ENCODE peak calls at places on chromosome 6, in nine cellular contexts. C is left lung, I is H1, P is endothelial cell of umbilical vein, J is fibroblast of lung, O is mammary epithelial cell, E is breast epithelium, T is colonic mucosa, A is mucosa of descending colon. Q is an unnamed sample.

GRCh38 chr6:170423814-170424633 is 117.5 kb downstream of the FAM120B start:
- DNase-seq in O (no peak), C (no peak), T (no peak), P (no peak), J (no peak), E (no peak), I (no peak), A (no peak), Q (no peak)

GRCh38 chr6:63764318-63764916 is 128.8 kb downstream of the PHF3 start:
- DNase-seq in A (no peak), J (peak; percentile 69), O (no peak), E (no peak), I (no peak), T (no peak), C (no peak), P (peak; percentile 52), Q (no peak)

GRCh38 chr6:38489951-38490350 is 149.8 kb downstream of the BTBD9 start:
- DNase-seq in A (no peak), T (no peak), P (no peak), C (no peak), I (no peak), J (peak; percentile 68), O (no peak), E (no peak), Q (no peak)

GRCh38 chr6:31403283-31403989 is at the start of gene MICA:
- DNase-seq in J (peak; percentile 80), C (peak; percentile 93), E (peak; percentile 94), T (peak; percentile 96), O (peak; percentile 95), I (peak; percentile 74), P (peak; percentile 90), A (peak; percentile 94), Q (peak; percentile 39)

GRCh38 chr6:137416376-137417109 is 77.7 kb downstream of the OLIG3 start:
- DNase-seq in C (no peak), P (no peak), I (no peak), A (no peak), O (no peak), T (no peak), E (no peak), J (peak; percentile 59), Q (no peak)

GRCh38 chr6:154938245-154938583 is 56.9 kb upstream of the TIAM2 start:
- DNase-seq in I (no peak), C (peak; percentile 46), A (no peak), O (no peak), J (no peak), T (no peak), P (no peak), E (no peak), Q (no peak)

GRCh38 chr6:22906091-22906549 is 336.8 kb downstream of the HDGFL1 start:
- DNase-seq in I (no peak), C (no peak), O (peak; percentile 42), E (no peak), A (no peak), J (peak; percentile 43), P (peak; percentile 56), T (no peak), Q (no peak)

GRCh38 chr6:111555041-111555440 is 50.6 kb downstream of the TRAF3IP2 start:
- DNase-seq in T (no peak), C (no peak), O (no peak), A (no peak), E (no peak), J (peak; percentile 70), P (no peak), I (no peak), Q (no peak)

GRCh38 chr6:593139-593906 is 63.6 kb downstream of the HUS1B start:
- DNase-seq in J (peak; percentile 71), O (peak; percentile 26), I (no peak), A (no peak), E (no peak), P (peak; percentile 67), T (peak; percentile 55), C (no peak), Q (no peak)

GRCh38 chr6:99802396-99803031 is 191.5 kb downstream of the MCHR2 start:
- DNase-seq in A (no peak), T (no peak), I (peak; percentile 70), E (no peak), J (no peak), P (no peak), O (peak; percentile 29), C (no peak), Q (no peak)

GRCh38 chr6:73739097-73739496 is 43.1 kb downstream of the CD109 start:
- DNase-seq in J (peak; percentile 85), A (no peak), P (peak; percentile 79), C (no peak), O (peak; percentile 23), E (no peak), I (no peak), T (no peak), Q (no peak)

GRCh38 chr6:56744528-56744927 is 101.8 kb upstream of the DST start:
- DNase-seq in P (no peak), I (no peak), E (no peak), A (no peak), J (no peak), C (no peak), T (no peak), O (peak; percentile 72), Q (no peak)
- H3K4me1 ChIP-seq in P (peaks cover 4% of the 10 kb centered on the region), I (peaks cover 17% of the 10 kb centered on the region), E (no peaks in the 10 kb centered on the region), A (peaks cover 6% of the 10 kb centered on the region), J (peaks cover 5% of the 10 kb centered on the region), C (peaks cover 13% of the 10 kb centered on the region), T (peaks cover 5% of the 10 kb centered on the region), O (peaks cover 60% of the 10 kb centered on the region), Q (peaks cover 3% of the 10 kb centered on the region)

GRCh38 chr6:138692978-138693909 is 80.3 kb upstream of the CCDC28A start:
- DNase-seq in O (peak; percentile 88), T (peak; percentile 88), E (peak; percentile 73), C (peak; percentile 79), I (peak; percentile 62), A (peak; percentile 86), P (peak; percentile 64), J (peak; percentile 66), Q (no peak)
- TF ChIP-seq CTCF in O (no peak), T (no peak), E (no peak), C (no peak), I (no peak), A (no peak), P (no peak), J (peak; percentile 7), Q (peak; percentile 40)

DNA sequence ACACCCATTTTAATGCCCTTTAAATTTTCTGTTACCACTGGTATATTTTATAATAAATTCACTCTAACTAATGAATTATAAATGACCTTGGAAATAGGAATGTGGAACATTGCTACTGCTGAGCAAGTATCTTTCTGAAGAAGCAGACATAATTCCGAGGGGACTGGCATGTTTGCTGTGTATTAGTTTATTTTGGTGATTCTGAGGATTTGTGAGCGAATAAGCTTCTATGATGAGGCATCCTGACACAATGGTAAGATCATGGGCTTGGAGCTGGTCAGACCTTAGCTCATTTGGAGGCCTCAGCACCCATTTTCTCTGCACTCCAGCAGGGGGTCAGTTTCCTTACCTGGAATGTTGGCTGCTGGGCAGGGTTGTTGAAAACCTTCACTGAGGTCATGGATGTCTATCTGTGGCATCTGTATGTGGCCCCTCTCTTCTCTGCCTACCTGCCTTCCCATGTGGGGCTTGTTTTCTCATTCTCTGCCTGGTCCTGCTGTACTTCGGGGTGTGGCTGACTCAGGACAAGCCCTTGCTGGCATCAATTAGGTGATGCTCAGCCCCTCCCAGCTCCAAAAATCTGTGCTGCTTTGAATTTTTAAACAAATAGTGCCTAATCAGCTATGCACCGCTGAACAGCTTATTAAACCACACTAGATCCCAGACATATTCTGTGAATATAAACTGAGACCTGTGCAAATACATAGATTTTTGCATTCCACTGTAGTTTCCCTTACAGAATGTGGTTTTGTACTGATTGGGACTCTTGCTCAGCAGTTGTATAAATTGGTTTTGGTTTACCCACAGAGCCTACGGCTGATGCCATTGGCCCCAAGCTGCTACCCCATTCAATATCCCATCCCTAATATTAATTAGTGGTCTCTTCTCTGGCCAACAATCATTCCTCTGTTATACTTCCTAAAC is 10.7 kb downstream of the ARID1B start:
- DNase-seq in O (no peak), I (no peak), E (no peak), P (no peak), C (no peak), T (no peak), J (no peak), A (no peak), Q (no peak)
- H3K4me1 ChIP-seq in O (peaks cover 25% of the 10 kb centered on the region), I (peaks cover 24% of the 10 kb centered on the region), E (no peaks in the 10 kb centered on the region), P (peaks cover 17% of the 10 kb centered on the region), C (peaks cover 72% of the 10 kb centered on the region), T (no peaks in the 10 kb centered on the region), J (peaks cover 8% of the 10 kb centered on the region), A (peaks cover 19% of the 10 kb centered on the region), Q (peaks cover 97% of the 10 kb centered on the region)

GRCh38 chr6:84728602-84729001 is 35.8 kb downstream of the TBX18 start:
- DNase-seq in I (no peak), O (peak; percentile 45), P (peak; percentile 39), T (no peak), A (no peak), E (no peak), J (peak; percentile 15), C (no peak), Q (no peak)
- TF ChIP-seq CTCF in I (peak; percentile 53), O (peak; percentile 55), P (peak; percentile 19), T (no peak), A (no peak), E (no peak), J (peak; percentile 34), C (no peak), Q (peak; percentile 14)

GRCh38 chr6:36595168-36595818 is 1.1 kb downstream of the SRSF3 start:
- DNase-seq in A (no peak), J (peak; percentile 74), C (peak; percentile 56), O (peak; percentile 38), T (peak; percentile 58), P (peak; percentile 52), E (no peak), I (no peak), Q (no peak)
- H3K4me1 ChIP-seq in A (peaks cover 35% of the 10 kb centered on the region), J (peaks cover 20% of the 10 kb centered on the region), C (peaks cover 46% of the 10 kb centered on the region), O (peaks cover 42% of the 10 kb centered on the region), T (peaks cover 5% of the 10 kb centered on the region), P (peaks cover 33% of the 10 kb centered on the region), E (peaks cover 6% of the 10 kb centered on the region), I (no peaks in the 10 kb centered on the region), Q (peaks cover 15% of the 10 kb centered on the region)

GRCh38 chr6:163930012-163930411 is 515.5 kb downstream of the QKI start:
- DNase-seq in J (no peak), T (no peak), O (no peak), I (no peak), C (no peak), P (no peak), E (no peak), A (no peak), Q (no peak)
- TF ChIP-seq CTCF in J (no peak), T (no peak), O (no peak), I (no peak), C (no peak), P (no peak), E (no peak), A (no peak), Q (no peak)

DNA sequence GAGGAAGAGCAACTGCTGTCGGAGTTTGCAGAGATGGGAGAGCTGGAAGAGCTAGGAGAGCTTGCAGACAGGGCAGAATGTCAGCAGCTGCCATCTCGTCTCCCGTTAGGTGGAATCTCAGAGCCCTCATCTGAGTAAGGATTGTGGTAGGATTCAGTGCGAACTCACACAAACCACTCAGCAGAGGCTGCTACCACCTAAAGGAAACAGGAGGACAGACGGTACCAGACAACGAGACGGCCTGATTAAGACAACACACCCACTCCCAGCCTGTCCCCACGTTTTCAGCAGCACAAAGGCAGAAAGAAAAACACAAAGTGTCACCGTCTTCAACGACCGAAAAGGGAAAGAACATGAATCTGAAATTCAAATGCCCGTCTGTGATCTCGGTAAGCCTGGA is 4.1 kb downstream of the LEMD2 start:
- DNase-seq in J (no peak), C (no peak), A (no peak), P (no peak), E (no peak), T (no peak), O (no peak), I (no peak), Q (no peak)
- H3K4me1 ChIP-seq in J (peaks cover 12% of the 10 kb centered on the region), C (peaks cover 48% of the 10 kb centered on the region), A (peaks cover 29% of the 10 kb centered on the region), P (peaks cover 72% of the 10 kb centered on the region), E (no peaks in the 10 kb centered on the region), T (peaks cover 7% of the 10 kb centered on the region), O (peaks cover 38% of the 10 kb centered on the region), I (peaks cover 28% of the 10 kb centered on the region), Q (peaks cover 74% of the 10 kb centered on the region)

GRCh38 chr6:72643214-72643613 is 21.4 kb downstream of the KCNQ5 start:
- DNase-seq in O (no peak), E (no peak), J (no peak), A (no peak), C (no peak), P (no peak), I (no peak), T (no peak), Q (no peak)
- TF ChIP-seq CTCF in O (no peak), E (no peak), J (no peak), A (no peak), C (no peak), P (no peak), I (no peak), T (no peak), Q (no peak)